ENCODE peak calls at places on chromosomes 13 and 19, in six cellular contexts. R is K562, X is GM12878, N is A549, S is endothelial cell of umbilical vein, T is HepG2. K is an unnamed sample.

GRCh38 chr19:33400856-33401682 is 27.6 kb downstream of the CEBPG start:
- DNase-seq in R (no peak), X (no peak), N (no peak), S (no peak), T (peak; percentile 44), K (no peak)

GRCh38 chr13:72953391-72953960 is 105.3 kb upstream of the KLF5 start:
- DNase-seq in R (no peak), X (no peak), N (no peak), S (no peak), T (no peak), K (no peak)

GRCh38 chr19:873084-874019 is 13.9 kb downstream of the CFD start:
- DNase-seq in R (peak; percentile 69), X (peak; percentile 32), N (peak; percentile 87), S (no peak), T (no peak), K (peak; percentile 68)

GRCh38 chr19:3026768-3027167 is 2.3 kb downstream of the TLE2 start:
- DNase-seq in R (no peak), X (no peak), N (no peak), S (no peak), T (no peak), K (no peak)

GRCh38 chr19:10503002-10503789 is at the start of gene KEAP1:
- DNase-seq in R (peak; percentile 85), X (no peak), N (peak; percentile 53), S (peak; percentile 40), T (peak; percentile 18), K (peak; percentile 89)

GRCh38 chr13:49098771-49099512 is 121.2 kb upstream of the MLNR start:
- DNase-seq in R (no peak), X (no peak), N (peak; percentile 39), S (peak; percentile 65), T (no peak), K (peak; percentile 48)

GRCh38 chr13:31797154-31797775 is 57.9 kb downstream of the RXFP2 start:
- DNase-seq in R (no peak), X (no peak), N (peak; percentile 7), S (peak; percentile 52), T (peak; percentile 3), K (peak; percentile 16)

GRCh38 chr19:46478356-46478986 is 7.1 kb upstream of the PNMA8A start:
- DNase-seq in R (peak; percentile 54), X (no peak), N (peak; percentile 61), S (no peak), T (no peak), K (peak; percentile 49)

GRCh38 chr13:110308377-110309158 is 1.5 kb downstream of the COL4A2 start:
- DNase-seq in R (no peak), X (no peak), N (peak; percentile 24), S (peak; percentile 62), T (no peak), K (no peak)

GRCh38 chr19:57263244-57263643 is 17.0 kb upstream of the ZNF460 start:
- DNase-seq in R (no peak), X (no peak), N (no peak), S (no peak), T (no peak), K (no peak)

GRCh38 chr19:41206926-41207750 is 11.9 kb upstream of the AXL start:
- DNase-seq in R (peak; percentile 82), X (no peak), N (no peak), S (no peak), T (no peak), K (no peak)

GRCh38 chr13:94968040-94968756 is 255.9 kb upstream of the SOX21 start:
- DNase-seq in R (no peak), X (no peak), N (peak; percentile 67), S (peak; percentile 6), T (no peak), K (no peak)

GRCh38 chr13:95571941-95572340 is 19.4 kb downstream of the CLDN10 start:
- DNase-seq in R (no peak), X (no peak), N (no peak), S (no peak), T (no peak), K (no peak)

GRCh38 chr19:48510421-48511268 is 990 bp downstream of the LMTK3 start:
- DNase-seq in R (peak; percentile 67), X (no peak), N (peak; percentile 77), S (peak; percentile 43), T (no peak), K (peak; percentile 88)

GRCh38 chr13:114108894-114109293 is 23.5 kb downstream of the RASA3 start:
- DNase-seq in R (no peak), X (no peak), N (no peak), S (no peak), T (no peak), K (no peak)

GRCh38 chr19:11105014-11105636 is 15.9 kb downstream of the LDLR start:
- DNase-seq in R (no peak), X (no peak), N (no peak), S (no peak), T (no peak), K (no peak)

GRCh38 chr13:38686635-38687245 is at the start of gene FREM2:
- DNase-seq in R (no peak), X (no peak), N (peak; percentile 23), S (no peak), T (no peak), K (no peak)

GRCh38 chr13:72864142-72865035 is 82.5 kb downstream of the PIBF1 start:
- DNase-seq in R (no peak), X (peak; percentile 21), N (no peak), S (no peak), T (no peak), K (no peak)

GRCh38 chr19:41905273-41906002 is 22.5 kb downstream of the ARHGEF1 start:
- DNase-seq in R (no peak), X (no peak), N (no peak), S (no peak), T (no peak), K (no peak)

GRCh38 chr13:28097503-28097902 is 2.9 kb downstream of the FLT3 start:
- DNase-seq in R (no peak), X (no peak), N (no peak), S (no peak), T (no peak), K (no peak)

GRCh38 chr19:53977429-53977990 is 13.9 kb upstream of the CACNG6 start:
- DNase-seq in R (peak; percentile 81), X (no peak), N (peak; percentile 96), S (peak; percentile 90), T (peak; percentile 71), K (peak; percentile 76)

GRCh38 chr13:79679334-79679733 is 198.4 kb downstream of the NDFIP2 start:
- DNase-seq in R (peak; percentile 33), X (no peak), N (peak; percentile 69), S (peak; percentile 83), T (peak; percentile 53), K (peak; percentile 73)

GRCh38 chr13:37884674-37885073 is 15.1 kb upstream of the TRPC4 start:
- DNase-seq in R (no peak), X (no peak), N (no peak), S (no peak), T (no peak), K (no peak)

GRCh38 chr13:44052843-44053607 is 173.3 kb downstream of the LACC1 start:
- DNase-seq in R (no peak), X (no peak), N (no peak), S (no peak), T (no peak), K (no peak)

GRCh38 chr19:19860756-19861390 is 4.8 kb upstream of the ZNF253 start:
- DNase-seq in R (peak; percentile 11), X (no peak), N (no peak), S (no peak), T (no peak), K (no peak)

GRCh38 chr13:73671011-73671410 is 463.2 kb downstream of the KLF12 start:
- DNase-seq in R (no peak), X (no peak), N (no peak), S (no peak), T (no peak), K (no peak)

GRCh38 chr19:51742736-51743288 is 8.9 kb downstream of the FPR1 start:
- DNase-seq in R (no peak), X (no peak), N (no peak), S (no peak), T (no peak), K (no peak)

GRCh38 chr13:77507931-77508776 is 27.4 kb upstream of the SCEL start:
- DNase-seq in R (no peak), X (no peak), N (peak; percentile 38), S (peak; percentile 90), T (no peak), K (no peak)

GRCh38 chr19:55206664-55207500 is 2.4 kb downstream of the PTPRH start:
- DNase-seq in R (peak; percentile 97), X (no peak), N (peak; percentile 93), S (peak; percentile 76), T (peak; percentile 93), K (peak; percentile 82)
- TF ChIP-seq MYC in R (no peak), X (no peak), N (no peak), S (no peak), T (peak; percentile 57), K (no peak)

GRCh38 chr19:14115761-14116160 is 1.8 kb downstream of the PRKACA start:
- DNase-seq in R (no peak), X (no peak), N (no peak), S (no peak), T (no peak), K (no peak)
- H3K4me3 ChIP-seq in R (no peak overlapping the region), X (no peak overlapping the region), N (no peak overlapping the region), S (no peak overlapping the region), T (no peak overlapping the region), K (no peak overlapping the region)

GRCh38 chr13:99085846-99086148 is 107.9 kb upstream of the DOCK9 start:
- DNase-seq in R (no peak), X (no peak), N (no peak), S (no peak), T (no peak), K (no peak)

GRCh38 chr13:99086869-99087129 is 108.9 kb upstream of the DOCK9 start:
- DNase-seq in R (no peak), X (no peak), N (no peak), S (peak; percentile 41), T (no peak), K (no peak)

GRCh38 chr13:99087130-99087953 is 109.5 kb upstream of the DOCK9 start:
- DNase-seq in R (peak; percentile 91), X (peak; percentile 36), N (peak; percentile 86), S (peak; percentile 88), T (peak; percentile 59), K (no peak)

GRCh38 chr13:99085139-99085845 is 107.4 kb upstream of the DOCK9 start:
- DNase-seq in R (peak; percentile 28), X (no peak), N (no peak), S (peak; percentile 34), T (no peak), K (no peak)

DNA sequence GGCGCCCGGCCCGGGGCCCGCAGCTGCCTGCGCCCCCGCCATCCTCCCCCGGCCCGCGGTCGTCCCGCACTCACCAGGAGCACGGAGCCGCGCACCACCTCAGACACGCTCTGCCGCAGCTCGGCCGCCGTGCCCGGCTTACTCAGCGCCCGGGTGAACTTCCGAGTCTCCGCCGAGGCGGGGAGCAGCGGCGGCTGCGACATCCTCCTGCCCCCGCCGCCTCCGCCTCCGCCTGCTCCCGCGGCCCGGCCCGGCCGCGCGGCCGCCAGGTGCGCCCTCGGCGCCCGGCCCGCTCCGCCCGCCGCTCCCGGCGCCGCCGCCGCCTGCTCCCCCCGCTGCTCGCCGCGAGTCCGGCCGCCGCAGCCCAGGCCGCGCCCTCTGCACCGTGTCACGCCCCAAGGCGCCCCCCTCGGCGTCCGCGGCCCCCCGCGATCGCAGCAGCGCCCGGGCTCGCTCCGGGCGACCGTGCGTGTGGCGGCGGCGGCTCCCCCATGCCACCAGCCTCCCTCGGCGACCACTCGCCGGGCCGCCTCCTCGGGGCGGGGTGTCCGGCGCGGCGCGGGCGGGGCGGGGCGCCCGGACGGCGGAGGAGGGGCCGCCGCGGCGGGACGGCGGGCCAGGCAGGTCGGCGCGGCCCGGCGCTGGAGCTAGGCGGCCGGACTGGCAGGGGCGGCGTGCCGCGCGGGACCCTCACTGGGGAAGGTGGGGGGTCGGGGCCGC is 108.4 kb upstream of the DOCK9 start:
- DNase-seq in R (peak; percentile 80), X (no peak), N (peak; percentile 43), S (peak; percentile 42), T (no peak), K (peak; percentile 67)
- TF ChIP-seq MAX in R (no peak), X (no peak), N (no peak), S (no peak), T (no peak), K (no peak)

GRCh38 chr19:49836176-49837008 is 14.6 kb upstream of the PTOV1 start:
- DNase-seq in R (no peak), X (no peak), N (no peak), S (no peak), T (no peak), K (peak; percentile 28)
- TF ChIP-seq MYC in R (no peak), X (no peak), N (no peak), S (no peak), T (no peak), K (no peak)

K was measured in NB4.